ENCODE peak calls at places on chromosomes 3 and 15, in five cellular contexts. M, U, F, J and E are unnamed samples.

GRCh38 chr3:141019244-141019643 is 31.9 kb upstream of the SPSB4 start:
- DNase-seq in U (no peak), F (no peak), J (no peak), M (no peak), E (no peak)

GRCh38 chr3:147130461-147130860 is 275.9 kb downstream of the ZIC4 start:
- DNase-seq in U (peak; percentile 52), M (no peak), J (no peak), F (no peak), E (no peak)

GRCh38 chr15:71532994-71533393 is 277.4 kb upstream of the NR2E3 start:
- DNase-seq in U (peak; percentile 56), J (peak; percentile 9), F (no peak), M (peak; percentile 43), E (peak; percentile 16)

GRCh38 chr3:14685204-14685603 is 10.3 kb downstream of the C3orf20 start:
- DNase-seq in U (no peak), J (peak; percentile 48), F (no peak), M (no peak), E (peak; percentile 64)

GRCh38 chr15:73983211-73983727 is 8.8 kb downstream of the STOML1 start:
- DNase-seq in J (no peak), M (no peak), F (peak; percentile 27), U (peak; percentile 79), E (no peak)

GRCh38 chr3:64648927-64649906 is 38.6 kb downstream of the ADAMTS9 start:
- DNase-seq in F (no peak), M (no peak), J (no peak), U (no peak), E (no peak)

GRCh38 chr3:42264399-42265058 is 1.5 kb downstream of the CCK start:
- DNase-seq in U (peak; percentile 16), M (peak; percentile 46), F (no peak), J (no peak), E (no peak)

GRCh38 chr3:123404391-123404790 is 44.5 kb downstream of the ADCY5 start:
- DNase-seq in U (no peak), F (no peak), M (no peak), J (no peak), E (no peak)

GRCh38 chr15:42736178-42736792 is 643 bp downstream of the CDAN1 start:
- DNase-seq in F (no peak), U (peak; percentile 12), M (no peak), J (no peak), E (no peak)

GRCh38 chr15:62945063-62945462 is 97.5 kb upstream of the TPM1 start:
- DNase-seq in M (no peak), U (no peak), F (no peak), J (no peak), E (no peak)

GRCh38 chr15:64614519-64614918 is 154.1 kb downstream of the ZNF609 start:
- DNase-seq in F (no peak), J (no peak), M (no peak), U (no peak), E (no peak)

GRCh38 chr15:99435138-99435695 is 130.6 kb upstream of the MEF2A start:
- DNase-seq in M (no peak), J (no peak), U (no peak), F (no peak), E (no peak)